ENCODE peak calls at places on chromosomes 11 and 22, in six cellular contexts. H is AG10803, Y is fibroblast of mammary gland, W is IMR-90, U is D721Med, O is endothelial cell of umbilical vein. B is an unnamed sample.

GRCh38 chr11:47028530-47029093 is 92.1 kb downstream of the CSTPP1 start:
- DNase-seq in Y (peak), U (no peak), H (no peak), O (no peak), W (peak), B (no peak)

GRCh38 chr11:19666951-19667350 is 45.7 kb upstream of the NAV2 start:
- DNase-seq in O (no peak), H (no peak), Y (no peak), U (no peak), W (no peak), B (no peak)

GRCh38 chr11:112593440-112593839 is 332.8 kb upstream of the PLET1 start:
- DNase-seq in O (no peak), U (no peak), Y (no peak), H (no peak), W (no peak), B (no peak)

GRCh38 chr11:72241290-72241781 is 2.6 kb downstream of the PHOX2A start:
- DNase-seq in Y (no peak), W (no peak), H (no peak), O (no peak), U (no peak), B (no peak)

GRCh38 chr11:65645710-65646109 is 7.8 kb downstream of the SIPA1 start:
- DNase-seq in Y (peak), O (no peak), W (peak), U (no peak), H (peak), B (no peak)

GRCh38 chr11:10450451-10451398 is 4.3 kb upstream of the AMPD3 start:
- DNase-seq in W (no peak), U (no peak), H (peak), Y (no peak), O (no peak), B (no peak)

GRCh38 chr11:117949062-117949461 is 19.9 kb upstream of the TMPRSS13 start:
- DNase-seq in W (no peak), H (no peak), Y (no peak), U (no peak), O (no peak), B (no peak)

GRCh38 chr22:19974935-19975706 is 33.5 kb upstream of the TXNRD2 start:
- DNase-seq in W (no peak), U (no peak), O (peak), Y (no peak), H (no peak), B (no peak)

GRCh38 chr22:50190182-50190951 is 4.7 kb downstream of the TRABD start:
- DNase-seq in W (no peak), Y (peak), U (no peak), H (peak), O (peak), B (no peak)

GRCh38 chr11:2681408-2682145 is 18.2 kb downstream of the KCNQ1OT1 start:
- DNase-seq in H (no peak), Y (no peak), O (no peak), U (no peak), W (no peak), B (peak)

GRCh38 chr22:39241632-39242388 is 3.0 kb downstream of the PDGFB start:
- DNase-seq in O (no peak), U (no peak), H (no peak), W (no peak), Y (no peak), B (no peak)

GRCh38 chr11:104705475-104706195 is 192.6 kb downstream of the CASP12 start:
- DNase-seq in O (peak), H (peak), U (no peak), W (peak), Y (no peak), B (no peak)

GRCh38 chr22:44839721-44840120 is 87.3 kb downstream of the ARHGAP8 start:
- DNase-seq in H (no peak), W (no peak), Y (no peak), O (no peak), U (no peak), B (no peak)

GRCh38 chr22:31036671-31037550 is 44.2 kb upstream of the SMTN start:
- DNase-seq in U (no peak), H (peak), W (peak), O (no peak), Y (peak), B (no peak)

GRCh38 chr11:102620858-102621561 is 4.1 kb downstream of the MMP20 start:
- DNase-seq in O (peak), W (peak), U (no peak), H (peak), Y (peak), B (no peak)

GRCh38 chr11:29005401-29005980 is 897.3 kb downstream of the METTL15 start:
- DNase-seq in W (no peak), Y (no peak), U (no peak), O (no peak), H (no peak), B (no peak)

GRCh38 chr11:75562836-75563484 is 907 bp downstream of the SERPINH1 start:
- DNase-seq in W (peak), Y (peak), O (peak), U (no peak), H (peak), B (no peak)

GRCh38 chr11:12205330-12205729 is 94.9 kb downstream of the MICAL2 start:
- DNase-seq in Y (peak), U (no peak), O (no peak), W (peak), H (peak), B (no peak)

GRCh38 chr22:42452916-42453315 is 20.7 kb upstream of the NFAM1 start:
- DNase-seq in Y (no peak), O (no peak), H (no peak), U (no peak), W (no peak), B (no peak)

GRCh38 chr11:19652976-19653375 is 59.7 kb upstream of the NAV2 start:
- DNase-seq in W (no peak), H (no peak), U (no peak), O (no peak), Y (no peak), B (no peak)

GRCh38 chr11:98185245-98185644 is 835.5 kb upstream of the CNTN5 start:
- DNase-seq in O (no peak), U (no peak), W (no peak), H (no peak), Y (no peak), B (no peak)
- TF ChIP-seq CTCF in O (no peak), U (no peak), W (no peak), H (no peak), Y (no peak), B (no peak)

GRCh38 chr11:86230196-86230813 is 14.2 kb upstream of the EED start:
- DNase-seq in W (no peak), O (no peak), H (no peak), Y (no peak), U (no peak), B (no peak)
- TF ChIP-seq CTCF in W (no peak), O (no peak), H (peak), Y (no peak), U (no peak), B (no peak)

DNA sequence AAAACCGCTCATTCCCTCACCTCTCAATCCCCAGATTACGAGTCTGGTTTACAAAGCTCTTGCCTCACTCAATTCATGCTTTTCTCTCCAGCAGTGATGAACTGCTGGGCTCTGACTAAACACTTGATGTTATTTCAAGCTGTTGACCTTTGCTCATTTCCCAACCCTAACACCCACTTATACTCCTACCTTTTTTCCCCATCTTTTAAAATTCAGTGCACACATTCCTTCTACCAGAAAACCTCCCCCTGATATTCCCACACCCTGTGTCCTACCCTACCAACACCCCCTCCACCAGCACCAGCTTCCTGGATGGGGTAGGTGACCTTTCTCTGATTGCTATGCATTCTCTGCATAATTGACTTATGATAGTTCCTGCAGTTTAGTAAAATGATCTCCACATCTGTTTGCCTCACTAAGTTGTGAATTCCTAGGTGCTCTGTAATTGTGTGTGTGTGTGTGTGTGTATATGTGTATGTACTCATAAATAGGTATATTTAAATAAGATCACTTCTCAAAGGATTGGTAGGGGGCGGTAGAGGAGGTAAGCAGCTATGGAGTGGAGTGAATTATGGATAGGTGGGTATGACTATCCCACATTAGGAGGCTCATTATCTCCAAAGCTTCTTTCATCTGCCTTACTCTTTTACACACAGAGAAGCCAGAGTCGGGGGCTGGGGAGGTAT is 842 bp downstream of the HEPACAM start:
- DNase-seq in U (no peak), O (peak), H (peak), Y (peak), W (peak), B (no peak)
- TF ChIP-seq CTCF in U (no peak), O (no peak), H (peak), Y (peak), W (peak), B (peak)

DNA sequence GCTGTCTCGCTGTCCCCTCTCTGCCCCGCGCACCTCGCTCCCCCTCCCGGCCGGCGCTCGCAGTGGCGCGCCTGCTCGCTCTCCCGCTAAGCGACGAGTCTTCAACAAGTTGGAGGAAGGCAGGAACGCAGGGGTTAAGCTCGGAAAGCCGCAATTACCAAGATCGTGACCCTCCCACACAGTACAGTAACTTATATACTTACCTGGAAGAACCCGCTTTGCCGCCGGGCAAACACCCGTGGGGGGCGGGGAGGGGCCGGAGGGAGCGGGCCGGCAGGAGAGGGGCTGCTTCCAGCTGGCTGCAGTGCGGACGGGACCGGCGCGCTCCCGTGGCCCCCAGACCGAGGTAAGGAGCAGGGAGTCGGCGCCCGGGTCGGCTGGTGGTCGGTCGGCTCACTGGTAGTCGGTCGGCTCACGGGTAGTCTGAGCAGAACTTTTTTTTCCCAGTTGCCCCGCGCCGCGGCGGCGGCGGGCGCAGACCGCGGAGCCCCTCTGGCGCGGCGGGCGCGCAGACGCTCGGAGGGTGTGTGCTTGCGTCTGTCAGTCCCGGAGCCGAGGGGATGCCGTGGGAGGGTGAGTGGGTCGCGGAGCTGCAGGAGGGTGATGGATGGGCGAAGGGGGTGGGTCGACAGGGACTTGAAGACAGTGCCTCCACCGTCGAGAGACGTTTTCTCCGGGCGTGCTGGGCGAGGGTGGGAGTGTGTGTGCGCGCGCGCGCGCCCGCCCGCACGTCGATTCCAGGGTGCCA is 101.2 kb upstream of the HSD17B12 start:
- DNase-seq in H (no peak), W (peak), O (peak), Y (peak), U (no peak), B (no peak)
- TF ChIP-seq CTCF in H (peak), W (peak), O (peak), Y (peak), U (no peak), B (peak)

GRCh38 chr11:35305670-35306382 is 113.5 kb downstream of the SLC1A2 start:
- DNase-seq in H (peak), O (peak), Y (peak), W (peak), U (no peak), B (no peak)
- TF ChIP-seq CTCF in H (peak), O (peak), Y (peak), W (peak), U (peak), B (peak)

DNA sequence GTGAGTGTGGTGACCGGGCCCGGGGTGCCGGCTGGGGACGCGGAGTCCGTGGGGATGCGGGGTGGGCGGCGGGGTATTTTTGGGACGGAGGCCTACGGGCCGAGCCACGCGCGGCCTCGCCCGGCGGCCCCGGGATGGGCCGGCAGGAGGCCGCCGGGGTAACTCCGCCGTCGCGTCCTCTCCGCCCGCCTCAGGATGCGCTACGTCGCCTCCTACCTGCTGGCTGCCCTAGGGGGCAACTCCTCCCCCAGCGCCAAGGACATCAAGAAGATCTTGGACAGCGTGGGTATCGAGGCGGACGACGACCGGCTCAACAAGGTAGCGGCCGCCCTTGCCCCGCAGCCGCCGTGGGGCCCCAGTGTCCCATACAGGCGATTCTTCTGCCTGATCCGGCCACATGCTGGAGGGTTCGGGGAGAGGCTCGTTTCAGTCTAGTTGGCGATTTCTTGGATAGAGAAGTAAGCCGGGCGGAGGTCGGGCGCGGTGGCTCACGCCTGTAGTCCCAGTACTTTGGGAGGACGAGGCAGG is 337 bp downstream of the RPLP2 start:
- DNase-seq in H (no peak), W (no peak), Y (no peak), U (no peak), O (no peak), B (no peak)
- TF ChIP-seq CTCF in H (no peak), W (no peak), Y (no peak), U (no peak), O (no peak), B (peak)

DNA sequence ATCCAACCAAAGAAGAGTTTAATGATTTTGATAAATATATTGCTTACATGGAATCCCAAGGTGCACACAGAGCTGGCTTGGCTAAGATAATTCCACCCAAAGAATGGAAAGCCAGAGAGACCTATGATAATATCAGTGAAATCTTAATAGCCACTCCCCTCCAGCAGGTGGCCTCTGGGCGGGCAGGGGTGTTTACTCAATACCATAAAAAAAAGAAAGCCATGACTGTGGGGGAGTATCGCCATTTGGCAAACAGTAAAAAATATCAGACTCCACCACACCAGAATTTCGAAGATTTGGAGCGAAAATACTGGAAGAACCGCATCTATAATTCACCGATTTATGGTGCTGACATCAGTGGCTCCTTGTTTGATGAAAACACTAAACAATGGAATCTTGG is 23.9 kb downstream of the KDM4D start:
- DNase-seq in W (no peak), Y (no peak), O (no peak), H (no peak), U (no peak), B (no peak)
- TF ChIP-seq CTCF in W (no peak), Y (peak), O (no peak), H (no peak), U (no peak), B (peak)

DNA sequence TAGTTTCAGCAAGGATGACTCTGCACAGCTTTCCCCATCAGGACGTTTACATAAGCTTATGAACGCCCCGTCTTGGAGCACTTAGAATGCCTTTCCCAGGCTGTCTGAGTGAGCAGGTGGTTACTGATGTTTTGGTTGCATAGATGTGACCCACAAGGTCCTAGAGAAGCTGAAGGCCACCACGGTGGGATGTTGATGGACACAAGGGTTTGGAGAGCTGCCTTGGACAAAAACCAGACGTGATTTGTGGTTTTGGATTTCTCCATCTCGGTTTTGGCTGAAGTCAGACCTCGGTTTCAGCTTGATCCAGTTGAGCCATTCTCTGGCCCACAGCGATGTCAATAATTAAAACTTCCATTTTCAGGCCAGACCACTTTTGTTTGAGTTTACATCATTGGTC is 151.9 kb downstream of the LDLRAD3 start:
- DNase-seq in Y (peak), W (no peak), H (no peak), U (no peak), O (no peak), B (no peak)
- TF ChIP-seq CTCF in Y (no peak), W (no peak), H (no peak), U (no peak), O (no peak), B (no peak)

DNA sequence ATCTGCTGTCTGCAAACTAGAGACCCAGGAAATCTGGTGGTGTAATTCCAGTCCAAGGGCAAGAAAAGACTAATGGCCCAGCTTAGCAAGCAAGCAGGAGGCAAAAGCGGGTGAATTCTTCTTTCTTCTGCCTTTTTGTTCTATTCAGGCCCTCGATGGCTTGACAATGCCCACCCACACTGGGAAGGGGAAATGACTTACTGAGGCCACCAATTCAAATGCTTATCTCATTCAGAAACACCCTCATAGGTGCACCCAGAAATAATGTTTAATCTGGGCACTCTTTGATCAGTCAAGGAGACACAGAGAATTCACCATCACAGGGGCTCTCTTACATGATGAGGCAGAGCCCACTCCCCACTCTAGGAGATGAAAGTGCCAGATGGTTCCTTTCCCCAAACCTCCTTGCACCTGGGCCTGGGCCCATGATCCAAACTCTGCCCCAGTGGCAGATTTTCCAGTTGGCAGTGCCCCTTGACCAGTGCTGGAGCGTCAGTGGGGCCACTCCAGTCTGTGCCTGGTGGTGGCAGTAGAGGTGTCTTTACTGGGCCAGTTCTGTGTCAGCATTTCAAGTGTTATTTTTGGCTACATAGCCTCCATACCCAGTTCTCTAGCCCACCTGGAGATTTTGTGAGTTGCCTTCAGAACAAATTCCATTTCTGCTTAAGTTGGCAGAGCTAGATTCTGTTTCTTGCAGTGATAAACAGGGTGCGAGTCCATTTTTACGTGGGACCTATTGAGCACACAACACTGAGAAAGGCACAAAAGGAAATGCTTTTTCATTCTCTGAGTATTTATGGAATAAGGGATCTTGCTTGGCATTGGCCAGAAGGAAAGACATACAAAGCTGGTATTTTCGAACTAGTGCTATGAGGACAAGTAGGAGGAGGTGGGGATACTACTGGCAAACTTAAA is 7.5 kb downstream of the ELMOD1 start:
- DNase-seq in H (no peak), W (no peak), U (no peak), O (peak), Y (no peak), B (no peak)
- TF ChIP-seq CTCF in H (peak), W (peak), U (peak), O (peak), Y (peak), B (peak)

DNA sequence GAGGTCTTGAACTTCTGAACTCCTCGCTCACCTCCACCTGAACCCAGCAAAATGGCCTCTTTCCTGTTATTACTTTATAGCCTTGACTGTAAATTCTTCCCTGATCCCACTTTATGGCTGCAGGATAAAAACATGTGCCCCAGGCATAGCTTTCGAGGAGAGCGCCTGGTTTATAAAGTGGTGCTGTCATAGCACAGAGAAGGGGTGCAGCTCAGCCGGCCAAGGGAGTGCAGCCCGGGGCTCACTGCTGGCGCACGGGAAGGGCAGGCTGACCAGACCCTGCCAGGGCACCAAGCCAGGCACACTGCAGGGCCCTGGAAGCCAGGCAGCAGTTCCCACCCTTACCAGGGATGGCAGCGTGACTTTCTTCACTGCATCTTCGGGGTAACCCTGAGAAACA is 50.9 kb downstream of the ISX start:
- DNase-seq in H (no peak), W (no peak), Y (no peak), U (no peak), O (no peak), B (no peak)
- TF ChIP-seq CTCF in H (no peak), W (no peak), Y (no peak), U (no peak), O (no peak), B (no peak)

B was measured in type B pancreatic cell.